ENCODE peak calls at places on chromosomes 6 and 20, in five cellular contexts. M is CD8-positive, alpha-beta T cell; G is AG09309; Q is tibial nerve; H is body of pancreas. S is an unnamed sample.

GRCh38 chr6:130922922-130923321 is 95.7 kb downstream of the SMLR1 start:
- DNase-seq in M (no peak), G (no peak), Q (no peak), H (no peak), S (no peak)

GRCh38 chr6:89589297-89590074 is 49.1 kb downstream of the LYRM2 start:
- DNase-seq in M (no peak), G (no peak), Q (no peak), H (no peak), S (no peak)

GRCh38 chr6:90251295-90251992 is 45.2 kb downstream of the BACH2 start:
- DNase-seq in M (no peak), G (no peak), Q (no peak), H (no peak), S (no peak)

GRCh38 chr6:76774750-76775396 is 688.4 kb downstream of the HTR1B start:
- DNase-seq in M (no peak), G (no peak), Q (no peak), H (peak; percentile 82), S (no peak)

GRCh38 chr6:2960935-2961334 is 10.4 kb downstream of the SERPINB6 start:
- DNase-seq in M (no peak), G (no peak), Q (no peak), H (peak; percentile 54), S (no peak)

GRCh38 chr6:1625926-1626413 is 16.3 kb downstream of the FOXC1 start:
- DNase-seq in M (no peak), G (no peak), Q (no peak), H (no peak), S (no peak)

GRCh38 chr20:48528346-48528745 is 299.5 kb downstream of the PREX1 start:
- DNase-seq in M (no peak), G (no peak), Q (no peak), H (no peak), S (no peak)

GRCh38 chr6:129774697-129775447 is 64.9 kb upstream of the ARHGAP18 start:
- DNase-seq in M (peak; percentile 55), G (peak; percentile 53), Q (peak; percentile 52), H (peak; percentile 72), S (no peak)

GRCh38 chr20:47799116-47799715 is 13.9 kb upstream of the SULF2 start:
- DNase-seq in M (no peak), G (no peak), Q (no peak), H (no peak), S (no peak)

GRCh38 chr20:36969478-36970186 is 18.1 kb upstream of the SAMHD1 start:
- DNase-seq in M (peak; percentile 71), G (no peak), Q (no peak), H (no peak), S (no peak)

GRCh38 chr6:166957087-166957804 is 896 bp upstream of the RNASET2 start:
- DNase-seq in M (peak; percentile 80), G (no peak), Q (peak; percentile 26), H (peak; percentile 52), S (no peak)
- TF ChIP-seq CTCF in M (no peak), G (no peak), Q (no peak), H (no peak), S (no peak)

GRCh38 chr6:33410711-33411631 is at the start of gene PHF1:
- DNase-seq in M (no peak), G (peak; percentile 51), Q (no peak), H (peak; percentile 84), S (no peak)
- TF ChIP-seq CTCF in M (no peak), G (no peak), Q (no peak), H (no peak), S (no peak)

GRCh38 chr20:42703744-42704143 is 486.0 kb downstream of the PTPRT start:
- DNase-seq in M (no peak), G (no peak), Q (no peak), H (no peak), S (no peak)

GRCh38 chr20:42706762-42707161 is 482.9 kb downstream of the PTPRT start:
- DNase-seq in M (no peak), G (no peak), Q (no peak), H (no peak), S (no peak)

GRCh38 chr20:42705550-42705949 is 484.2 kb downstream of the PTPRT start:
- DNase-seq in M (no peak), G (no peak), Q (no peak), H (no peak), S (no peak)

GRCh38 chr20:42708261-42708660 is 481.4 kb downstream of the PTPRT start:
- DNase-seq in M (no peak), G (no peak), Q (no peak), H (no peak), S (no peak)
- TF ChIP-seq CTCF in M (no peak), G (no peak), Q (no peak), H (no peak), S (no peak)

GRCh38 chr6:43355862-43356590 is 13.4 kb downstream of the ZNF318 start:
- DNase-seq in M (no peak), G (no peak), Q (no peak), H (no peak), S (no peak)
- TF ChIP-seq CTCF in M (no peak), G (peak; percentile 53), Q (no peak), H (peak; percentile 17), S (peak; percentile 19)

GRCh38 chr6:36701401-36701991 is 3.9 kb downstream of the RAB44 start:
- DNase-seq in M (no peak), G (no peak), Q (no peak), H (peak; percentile 52), S (no peak)
- TF ChIP-seq CTCF in M (no peak), G (no peak), Q (no peak), H (peak; percentile 25), S (no peak)

DNA sequence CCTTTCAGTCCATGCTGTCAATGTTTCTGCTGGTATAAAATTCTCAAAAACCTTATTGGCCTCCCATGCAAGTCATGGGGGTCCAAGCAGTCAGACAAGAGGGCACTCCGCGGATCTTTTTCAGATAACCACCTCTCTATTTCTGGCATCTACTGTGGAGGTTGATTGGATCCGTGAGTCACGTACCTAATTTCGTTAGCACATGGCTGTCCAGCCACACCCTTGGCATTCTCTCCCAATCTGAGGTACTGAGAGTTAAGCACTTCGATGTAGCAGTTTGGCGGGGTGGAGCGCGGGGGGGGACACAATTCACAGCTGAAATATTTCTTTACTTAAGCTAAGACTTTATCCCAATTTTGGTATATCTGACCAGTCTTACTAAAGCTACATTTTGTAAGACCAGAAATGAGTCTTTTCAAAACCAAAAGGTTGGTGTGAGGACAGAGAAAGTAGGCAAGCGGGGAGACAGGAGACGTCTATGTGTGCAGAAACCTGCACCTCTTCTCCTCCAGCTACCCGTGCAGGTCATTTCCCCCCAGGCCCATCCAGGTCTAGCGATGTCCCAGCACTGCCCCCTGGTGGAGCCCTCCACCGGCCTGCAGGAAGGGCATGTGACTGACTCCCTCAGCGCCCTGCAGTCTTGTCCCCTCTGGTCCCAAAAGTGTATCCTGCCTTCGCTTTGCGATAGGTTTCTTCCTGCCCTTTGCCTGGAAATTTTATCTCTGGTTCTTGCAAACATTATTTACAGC is 113.1 kb downstream of the ADAT2 start:
- DNase-seq in M (peak; percentile 70), G (no peak), Q (no peak), H (peak; percentile 18), S (no peak)
- TF ChIP-seq CTCF in M (peak; percentile 36), G (peak; percentile 41), Q (no peak), H (no peak), S (peak; percentile 49)

DNA sequence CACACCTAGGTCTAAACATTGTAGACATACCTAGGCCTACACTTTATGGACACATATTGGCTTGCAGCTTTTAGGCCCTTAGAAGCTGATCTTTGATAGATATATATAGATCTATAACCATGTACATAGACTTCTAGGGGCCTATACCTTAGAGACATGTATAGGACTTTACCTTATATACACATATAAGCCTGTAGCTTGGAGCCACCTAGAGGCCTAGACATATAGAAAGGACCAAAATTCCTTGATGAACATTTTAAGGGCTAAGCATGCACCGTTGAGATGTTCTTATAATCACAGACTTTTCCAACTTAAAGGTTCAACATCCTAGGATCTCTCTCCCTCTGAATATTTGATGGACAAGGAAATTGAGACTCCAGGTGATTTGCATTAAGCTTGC is 371.7 kb upstream of the SASH1 start:
- DNase-seq in M (no peak), G (no peak), Q (no peak), H (no peak), S (no peak)
- TF ChIP-seq CTCF in M (no peak), G (peak; percentile 31), Q (no peak), H (no peak), S (peak; percentile 6)

DNA sequence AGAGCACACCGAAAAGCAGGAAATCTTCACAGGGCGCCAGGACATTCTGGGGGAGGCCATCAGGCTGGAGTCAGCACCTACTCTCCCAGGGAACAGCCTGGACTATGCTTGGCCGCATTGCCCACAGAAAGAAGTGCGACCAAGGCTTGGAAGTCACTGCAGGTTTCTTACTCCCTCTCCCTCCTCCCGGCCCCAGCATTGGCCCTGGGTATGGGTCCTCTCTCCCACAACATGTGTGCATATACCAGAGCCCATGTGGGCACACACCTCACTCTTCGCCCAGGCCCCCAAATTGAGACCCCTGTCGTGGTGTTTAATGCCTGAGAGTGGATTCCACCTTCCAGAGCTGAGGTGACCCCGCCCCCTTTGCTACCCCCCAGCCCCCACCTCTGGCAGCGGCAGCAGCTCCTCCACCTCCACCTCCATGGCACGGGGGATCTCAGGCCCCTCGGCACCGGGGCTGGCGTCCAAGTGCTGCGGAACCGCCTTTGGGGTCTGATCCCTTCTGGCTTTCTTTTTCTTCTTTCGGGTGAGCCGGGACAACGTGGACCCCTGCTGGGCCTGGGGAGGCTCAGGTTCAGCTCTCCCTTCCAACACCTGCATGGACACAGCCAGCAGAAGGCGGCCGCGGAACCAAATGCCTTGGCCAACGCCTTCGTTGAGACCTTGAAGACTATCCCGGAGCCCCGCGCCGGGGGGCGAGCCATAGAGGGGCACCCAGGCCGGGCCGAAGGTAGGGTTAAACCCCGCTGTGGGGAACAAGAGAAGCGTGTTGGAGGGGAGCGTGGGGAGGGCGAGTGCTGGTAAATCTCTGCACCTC is 15.2 kb upstream of the SPAG4 start:
- DNase-seq in M (no peak), G (no peak), Q (no peak), H (no peak), S (no peak)
- TF ChIP-seq CTCF in M (no peak), G (no peak), Q (no peak), H (no peak), S (no peak)

DNA sequence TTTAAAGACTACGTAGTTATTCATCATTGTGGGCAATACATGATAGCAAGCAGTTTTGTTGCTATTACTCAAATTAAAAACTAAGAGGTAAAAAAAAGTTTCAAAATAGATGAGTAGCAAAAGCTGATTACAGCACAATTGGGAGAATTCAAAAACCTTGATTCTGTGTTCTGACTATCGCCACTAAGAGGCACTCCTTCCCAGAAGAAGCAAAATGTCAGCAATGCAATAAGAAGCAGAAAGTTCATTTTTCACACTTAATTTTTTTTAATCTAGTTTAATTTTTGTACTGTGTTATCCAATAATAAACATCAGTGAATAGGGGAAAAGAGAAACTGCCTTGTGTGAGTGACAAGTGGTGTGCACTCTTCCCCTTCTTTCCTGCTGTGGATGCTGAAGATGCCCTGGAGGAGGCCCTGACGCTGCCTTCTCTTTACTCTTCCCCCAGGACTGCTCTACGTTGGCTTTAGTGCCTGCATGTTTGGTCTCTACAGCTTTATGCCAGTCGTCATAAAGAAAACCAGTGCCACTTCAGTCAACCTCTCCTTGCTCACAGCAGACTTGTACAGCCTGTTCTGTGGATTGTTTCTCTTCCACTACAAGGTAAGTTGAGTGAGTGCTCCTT is 263.2 kb upstream of the PLN start:
- DNase-seq in M (no peak), G (no peak), Q (no peak), H (no peak), S (no peak)
- TF ChIP-seq CTCF in M (no peak), G (peak; percentile 45), Q (peak; percentile 33), H (no peak), S (peak; percentile 53)